ENCODE peak calls at places on chromosome 9, in seven cellular contexts. One of them, this sample, is unnamed.

GRCh38 chr9:87643778-87644570 is 81.9 kb upstream of the CTSL start:
- DNase-seq in sigmoid colon: no peak
- DNase-seq in transverse colon: no peak
- DNase-seq in GM12878: no peak
- DNase-seq in RWPE1: no peak
- DNase-seq in stomach: no peak
- DNase-seq in fibroblast of mammary gland: no peak
- DNase-seq in this sample: no peak

GRCh38 chr9:136031741-136032638 is 63.1 kb downstream of the NACC2 start:
- DNase-seq in sigmoid colon: no peak
- DNase-seq in transverse colon: no peak
- DNase-seq in GM12878: no peak
- DNase-seq in RWPE1: no peak
- DNase-seq in stomach: no peak
- DNase-seq in fibroblast of mammary gland: peak
- DNase-seq in this sample: no peak

GRCh38 chr9:98837516-98837915 is 30.0 kb downstream of the GALNT12 start:
- DNase-seq in sigmoid colon: no peak
- DNase-seq in transverse colon: no peak
- DNase-seq in GM12878: no peak
- DNase-seq in RWPE1: no peak
- DNase-seq in stomach: no peak
- DNase-seq in fibroblast of mammary gland: no peak
- DNase-seq in this sample: no peak

GRCh38 chr9:86891091-86891490 is 56.2 kb downstream of the GAS1 start:
- DNase-seq in sigmoid colon: no peak
- DNase-seq in transverse colon: no peak
- DNase-seq in GM12878: no peak
- DNase-seq in RWPE1: no peak
- DNase-seq in stomach: no peak
- DNase-seq in fibroblast of mammary gland: peak
- DNase-seq in this sample: no peak

GRCh38 chr9:34612788-34613390 is 992 bp upstream of the RPP25L start:
- DNase-seq in sigmoid colon: peak
- DNase-seq in transverse colon: peak
- DNase-seq in GM12878: no peak
- DNase-seq in RWPE1: peak
- DNase-seq in stomach: peak
- DNase-seq in fibroblast of mammary gland: peak
- DNase-seq in this sample: peak

GRCh38 chr9:131758972-131759647 is 19.2 kb upstream of the RAPGEF1 start:
- DNase-seq in sigmoid colon: no peak
- DNase-seq in transverse colon: no peak
- DNase-seq in GM12878: no peak
- DNase-seq in RWPE1: peak
- DNase-seq in stomach: no peak
- DNase-seq in fibroblast of mammary gland: peak
- DNase-seq in this sample: no peak

GRCh38 chr9:35267716-35268115 is 105.9 kb downstream of the UNC13B start:
- DNase-seq in sigmoid colon: no peak
- DNase-seq in transverse colon: no peak
- DNase-seq in GM12878: no peak
- DNase-seq in RWPE1: no peak
- DNase-seq in stomach: no peak
- DNase-seq in fibroblast of mammary gland: no peak
- DNase-seq in this sample: no peak

GRCh38 chr9:132040808-132041207 is 38.9 kb downstream of the MED27 start:
- DNase-seq in sigmoid colon: no peak
- DNase-seq in transverse colon: no peak
- DNase-seq in GM12878: no peak
- DNase-seq in RWPE1: no peak
- DNase-seq in stomach: no peak
- DNase-seq in fibroblast of mammary gland: no peak
- DNase-seq in this sample: no peak

GRCh38 chr9:2029666-2030170 is 14.6 kb downstream of the SMARCA2 start:
- DNase-seq in sigmoid colon: no peak
- DNase-seq in transverse colon: no peak
- DNase-seq in GM12878: no peak
- DNase-seq in RWPE1: no peak
- DNase-seq in stomach: no peak
- DNase-seq in fibroblast of mammary gland: no peak
- DNase-seq in this sample: no peak

GRCh38 chr9:110828148-110828730 is 159.6 kb downstream of the MUSK start:
- DNase-seq in sigmoid colon: peak
- DNase-seq in transverse colon: no peak
- DNase-seq in GM12878: no peak
- DNase-seq in RWPE1: no peak
- DNase-seq in stomach: no peak
- DNase-seq in fibroblast of mammary gland: peak
- DNase-seq in this sample: no peak

GRCh38 chr9:79471577-79472543 is 99.9 kb upstream of the TLE4 start:
- DNase-seq in sigmoid colon: peak
- DNase-seq in transverse colon: peak
- DNase-seq in GM12878: no peak
- DNase-seq in RWPE1: peak
- DNase-seq in stomach: peak
- DNase-seq in fibroblast of mammary gland: peak
- DNase-seq in this sample: no peak

GRCh38 chr9:131817627-131818026 is 77.8 kb upstream of the RAPGEF1 start:
- DNase-seq in sigmoid colon: no peak
- DNase-seq in transverse colon: no peak
- DNase-seq in GM12878: no peak
- DNase-seq in RWPE1: no peak
- DNase-seq in stomach: no peak
- DNase-seq in fibroblast of mammary gland: no peak
- DNase-seq in this sample: no peak

GRCh38 chr9:137171149-137172063 is at the start of gene TMEM210:
- DNase-seq in sigmoid colon: no peak
- DNase-seq in transverse colon: no peak
- DNase-seq in GM12878: no peak
- DNase-seq in RWPE1: no peak
- DNase-seq in stomach: no peak
- DNase-seq in fibroblast of mammary gland: no peak
- DNase-seq in this sample: no peak

GRCh38 chr9:137168575-137168906 is 1.3 kb downstream of the LRRC26 start:
- DNase-seq in sigmoid colon: no peak
- DNase-seq in transverse colon: no peak
- DNase-seq in GM12878: no peak
- DNase-seq in RWPE1: no peak
- DNase-seq in stomach: no peak
- DNase-seq in fibroblast of mammary gland: no peak
- DNase-seq in this sample: peak

GRCh38 chr9:137168907-137169763 is 716 bp downstream of the LRRC26 start:
- DNase-seq in sigmoid colon: no peak
- DNase-seq in transverse colon: peak
- DNase-seq in GM12878: no peak
- DNase-seq in RWPE1: peak
- DNase-seq in stomach: peak
- DNase-seq in fibroblast of mammary gland: peak
- DNase-seq in this sample: peak

GRCh38 chr9:137170486-137171148 is 766 bp upstream of the LRRC26 start:
- DNase-seq in sigmoid colon: no peak
- DNase-seq in transverse colon: no peak
- DNase-seq in GM12878: no peak
- DNase-seq in RWPE1: no peak
- DNase-seq in stomach: no peak
- DNase-seq in fibroblast of mammary gland: no peak
- DNase-seq in this sample: no peak

DNA sequence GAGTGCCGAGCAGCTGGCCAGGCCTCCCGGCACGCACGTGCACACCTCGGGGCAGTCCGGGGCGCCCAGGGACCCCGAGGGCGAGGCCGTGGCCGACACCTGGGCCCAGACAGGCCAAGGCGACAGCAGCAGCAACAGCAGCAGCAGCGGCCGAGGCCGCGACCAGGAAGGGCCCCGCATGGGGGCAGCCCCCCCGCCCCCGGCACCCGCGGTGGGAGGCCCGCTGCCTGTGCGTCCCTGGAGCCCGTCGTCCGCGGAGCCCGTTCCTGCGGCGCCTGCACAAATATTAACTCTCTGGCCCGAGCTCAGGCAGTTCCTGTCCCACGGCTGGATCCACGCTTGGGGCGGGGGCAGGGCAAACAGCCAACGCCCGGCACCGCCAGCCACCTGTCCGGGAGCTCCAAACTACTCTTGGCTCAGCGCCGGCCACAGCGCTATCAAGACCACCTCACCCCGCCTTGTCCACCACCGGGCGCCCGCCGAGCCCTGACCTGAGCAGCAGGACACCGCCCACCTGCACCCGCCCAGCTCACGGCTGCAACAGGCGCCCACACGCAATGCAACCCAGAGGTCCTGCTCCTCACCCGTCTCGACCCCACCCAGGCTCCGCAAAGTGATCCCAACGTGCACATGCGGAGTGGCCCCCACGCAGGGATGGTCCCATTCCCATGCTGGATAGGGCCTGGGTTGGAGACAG is at the start of gene LRRC26:
- DNase-seq in sigmoid colon: no peak
- DNase-seq in transverse colon: peak
- DNase-seq in GM12878: no peak
- DNase-seq in RWPE1: no peak
- DNase-seq in stomach: peak
- DNase-seq in fibroblast of mammary gland: no peak
- DNase-seq in this sample: no peak
- TF ChIP-seq CTCF in sigmoid colon: no peak
- TF ChIP-seq CTCF in transverse colon: no peak
- TF ChIP-seq CTCF in GM12878: no peak
- TF ChIP-seq CTCF in RWPE1: no peak
- TF ChIP-seq CTCF in stomach: no peak
- TF ChIP-seq CTCF in fibroblast of mammary gland: no peak
- TF ChIP-seq CTCF in this sample: no peak

GRCh38 chr9:133099726-133100517 is 21.1 kb downstream of the RALGDS start:
- DNase-seq in sigmoid colon: no peak
- DNase-seq in transverse colon: no peak
- DNase-seq in GM12878: no peak
- DNase-seq in RWPE1: no peak
- DNase-seq in stomach: no peak
- DNase-seq in fibroblast of mammary gland: no peak
- DNase-seq in this sample: no peak

GRCh38 chr9:133094842-133095393 is 26.1 kb downstream of the RALGDS start:
- DNase-seq in sigmoid colon: no peak
- DNase-seq in transverse colon: no peak
- DNase-seq in GM12878: no peak
- DNase-seq in RWPE1: no peak
- DNase-seq in stomach: no peak
- DNase-seq in fibroblast of mammary gland: no peak
- DNase-seq in this sample: no peak

GRCh38 chr9:133100518-133101355 is 20.3 kb downstream of the RALGDS start:
- DNase-seq in sigmoid colon: no peak
- DNase-seq in transverse colon: no peak
- DNase-seq in GM12878: no peak
- DNase-seq in RWPE1: no peak
- DNase-seq in stomach: no peak
- DNase-seq in fibroblast of mammary gland: no peak
- DNase-seq in this sample: no peak

GRCh38 chr9:133098871-133099270 is 22.2 kb downstream of the RALGDS start:
- DNase-seq in sigmoid colon: no peak
- DNase-seq in transverse colon: no peak
- DNase-seq in GM12878: no peak
- DNase-seq in RWPE1: no peak
- DNase-seq in stomach: no peak
- DNase-seq in fibroblast of mammary gland: no peak
- DNase-seq in this sample: no peak

DNA sequence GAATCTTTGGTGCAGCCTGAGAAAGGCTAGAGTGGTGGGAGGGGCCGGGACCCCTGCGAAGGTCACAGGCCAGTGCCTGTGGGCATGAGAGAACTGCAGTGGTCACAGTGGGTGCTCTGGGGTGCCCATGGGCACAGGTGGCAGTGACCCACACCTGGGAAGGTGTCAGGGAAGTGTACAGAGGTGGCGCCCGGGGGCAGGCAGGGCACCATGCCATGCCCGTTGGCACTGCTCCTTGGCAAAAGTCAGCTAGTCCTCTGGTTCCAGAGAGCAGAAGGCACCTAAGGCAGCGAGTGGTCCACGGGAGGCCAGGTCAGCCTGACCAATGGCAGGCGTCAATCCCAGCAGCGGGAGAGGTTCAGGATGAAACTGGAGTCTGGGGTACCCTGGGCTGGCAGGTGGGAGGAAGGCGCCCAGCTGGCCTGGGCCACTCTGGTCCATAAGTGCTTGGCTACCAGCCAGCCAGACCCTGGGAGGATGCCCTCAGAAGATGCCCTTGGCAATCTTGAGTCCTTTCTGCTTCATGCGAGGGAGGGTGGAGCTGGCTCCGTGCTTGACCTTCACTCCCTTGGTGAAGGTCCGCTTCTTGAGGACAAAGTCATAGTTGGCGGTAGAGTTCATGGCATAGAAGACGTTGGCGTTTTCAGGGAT is 22.8 kb downstream of the RALGDS start:
- DNase-seq in sigmoid colon: peak
- DNase-seq in transverse colon: no peak
- DNase-seq in GM12878: no peak
- DNase-seq in RWPE1: no peak
- DNase-seq in stomach: no peak
- DNase-seq in fibroblast of mammary gland: no peak
- DNase-seq in this sample: no peak
- TF ChIP-seq CTCF in sigmoid colon: no peak
- TF ChIP-seq CTCF in transverse colon: no peak
- TF ChIP-seq CTCF in GM12878: no peak
- TF ChIP-seq CTCF in RWPE1: no peak
- TF ChIP-seq CTCF in stomach: no peak
- TF ChIP-seq CTCF in fibroblast of mammary gland: no peak
- TF ChIP-seq CTCF in this sample: no peak

DNA sequence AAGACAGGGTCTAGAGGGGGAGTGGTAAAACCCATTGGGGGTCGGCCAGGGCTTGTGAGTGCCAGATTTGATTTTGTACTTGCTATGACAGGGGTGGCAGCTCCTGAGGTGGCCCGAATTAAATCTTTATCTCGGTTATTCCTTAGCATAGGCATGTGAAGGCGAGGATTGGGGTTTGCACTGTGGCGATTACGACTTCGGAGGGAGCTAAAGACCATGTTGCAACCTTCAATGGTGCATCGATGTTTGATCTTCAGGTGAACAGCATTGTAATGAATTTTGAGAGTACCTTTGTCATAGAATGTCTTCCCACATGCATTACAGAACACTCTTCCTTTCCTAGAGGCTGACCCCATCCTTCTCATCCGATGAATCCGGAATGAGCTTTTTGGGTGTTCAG is 433.9 kb downstream of the BNC2 start:
- DNase-seq in sigmoid colon: no peak
- DNase-seq in transverse colon: no peak
- DNase-seq in GM12878: no peak
- DNase-seq in RWPE1: no peak
- DNase-seq in stomach: no peak
- DNase-seq in fibroblast of mammary gland: no peak
- DNase-seq in this sample: no peak
- TF ChIP-seq CTCF in sigmoid colon: no peak
- TF ChIP-seq CTCF in transverse colon: no peak
- TF ChIP-seq CTCF in GM12878: no peak
- TF ChIP-seq CTCF in RWPE1: no peak
- TF ChIP-seq CTCF in stomach: no peak
- TF ChIP-seq CTCF in fibroblast of mammary gland: no peak
- TF ChIP-seq CTCF in this sample: no peak

DNA sequence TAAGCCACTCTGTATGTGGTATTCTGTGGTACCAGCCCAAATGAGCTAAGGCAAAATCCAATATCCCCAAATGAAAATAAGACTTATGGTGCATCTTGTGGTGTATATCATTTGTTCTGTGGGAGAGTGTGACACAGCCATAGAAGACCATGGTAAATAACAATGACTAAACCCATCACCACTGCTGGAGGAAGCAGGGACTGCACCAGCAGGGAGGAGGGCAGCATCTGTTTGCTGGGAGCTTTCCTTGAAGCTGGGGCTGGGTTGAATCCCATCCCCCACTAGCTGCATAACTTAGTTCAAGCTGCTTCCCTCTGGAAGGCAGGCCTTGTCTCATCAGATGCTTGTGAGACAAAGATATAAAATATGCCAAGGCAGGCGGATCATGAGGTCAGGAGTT is 14.2 kb downstream of the GADD45G start:
- DNase-seq in sigmoid colon: no peak
- DNase-seq in transverse colon: no peak
- DNase-seq in GM12878: no peak
- DNase-seq in RWPE1: no peak
- DNase-seq in stomach: no peak
- DNase-seq in fibroblast of mammary gland: no peak
- DNase-seq in this sample: no peak
- TF ChIP-seq CTCF in sigmoid colon: no peak
- TF ChIP-seq CTCF in transverse colon: no peak
- TF ChIP-seq CTCF in GM12878: no peak
- TF ChIP-seq CTCF in RWPE1: no peak
- TF ChIP-seq CTCF in stomach: no peak
- TF ChIP-seq CTCF in fibroblast of mammary gland: no peak
- TF ChIP-seq CTCF in this sample: no peak

This sample was measured in nephron progenitor cell.